ENCODE peak calls at places on chromosomes 13 and 19, in four cellular contexts. H is heart left ventricle, A is stomach, Z is H1. J is an unnamed sample.
A peak's percentile ranks its signal among the peaks of the same experiment; 100 is the strongest.

GRCh38 chr13:49134305-49134704 is 85.8 kb upstream of the MLNR start:
- DNase-seq in A (no peak), H (no peak), Z (no peak), J (no peak)

GRCh38 chr19:55456347-55456746 is 5.1 kb downstream of the ISOC2 start:
- DNase-seq in A (no peak), Z (no peak), H (no peak), J (no peak)

GRCh38 chr19:50646074-50646807 is 3.0 kb upstream of the C19orf81 start:
- DNase-seq in Z (no peak), H (no peak), A (no peak), J (no peak)

GRCh38 chr19:13150919-13151604 is 851 bp downstream of the IER2 start:
- DNase-seq in Z (no peak), H (peak; percentile 48), A (no peak), J (peak; percentile 41)

GRCh38 chr19:38741670-38742069 is 2.6 kb downstream of the CAPN12 start:
- DNase-seq in Z (no peak), H (no peak), A (no peak), J (no peak)

GRCh38 chr13:99859178-99860177 is 112.1 kb downstream of the ZIC5 start:
- DNase-seq in A (no peak), Z (no peak), H (no peak), J (no peak)

GRCh38 chr13:95516021-95516420 is 36.5 kb upstream of the CLDN10 start:
- DNase-seq in Z (no peak), A (no peak), H (no peak), J (no peak)

GRCh38 chr13:27442071-27442647 is 8.2 kb downstream of the MTIF3 start:
- DNase-seq in H (no peak), A (no peak), Z (no peak), J (no peak)

GRCh38 chr19:47188507-47189033 is 42.4 kb downstream of the BBC3 start:
- DNase-seq in H (no peak), Z (no peak), A (no peak), J (no peak)
- H3K4me1 ChIP-seq in H (peaks cover 16% of the 10 kb centered on the region), Z (no peaks in the 10 kb centered on the region), A (peaks cover 62% of the 10 kb centered on the region), J (peaks cover 31% of the 10 kb centered on the region)

GRCh38 chr19:14542721-14543328 is 13.4 kb downstream of the TECR start:
- DNase-seq in Z (no peak), H (no peak), A (no peak), J (no peak)

GRCh38 chr19:14544047-14544446 is 14.7 kb downstream of the TECR start:
- DNase-seq in H (no peak), A (no peak), Z (no peak), J (no peak)

GRCh38 chr19:14540741-14541525 is 11.5 kb downstream of the TECR start:
- DNase-seq in Z (no peak), A (no peak), H (no peak), J (no peak)

GRCh38 chr19:14545716-14546082 is 16.3 kb downstream of the TECR start:
- DNase-seq in H (no peak), A (no peak), Z (no peak), J (no peak)

DNA sequence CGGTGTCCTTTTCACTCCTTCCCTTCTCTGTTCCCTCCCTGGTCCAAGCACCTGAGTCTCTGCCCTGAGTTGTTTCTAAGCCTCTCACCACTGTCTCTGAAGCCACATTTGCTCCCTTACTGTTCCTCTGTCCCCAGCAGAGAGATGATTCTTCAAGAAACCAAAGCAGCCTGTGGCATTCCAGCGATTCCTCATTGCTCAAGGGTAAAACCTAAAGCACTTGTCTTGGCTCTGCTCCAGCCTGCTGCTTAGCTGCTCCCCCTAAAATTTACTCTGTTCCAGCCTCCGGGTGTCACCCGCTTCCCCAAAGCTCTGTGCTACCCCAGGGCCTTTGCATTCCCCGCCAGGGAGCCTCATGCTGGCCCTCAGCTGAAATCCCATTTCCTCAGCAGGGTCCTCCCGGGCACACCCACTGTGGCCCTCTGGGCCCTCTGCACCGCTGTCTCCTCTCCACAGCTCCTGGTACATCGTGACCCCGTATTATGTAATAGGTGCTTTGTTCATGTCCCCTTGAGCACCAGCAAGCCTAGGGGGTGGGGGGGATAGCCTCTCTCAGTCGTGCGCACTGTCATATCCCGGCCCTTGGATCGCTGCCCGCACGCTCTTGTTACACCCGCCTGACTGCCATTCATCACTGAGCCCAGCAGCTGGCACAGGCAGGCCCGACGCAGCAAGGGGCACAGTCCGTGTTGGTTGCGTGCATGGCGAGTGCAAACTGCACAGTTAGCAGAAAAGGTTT is 15.8 kb downstream of the TECR start:
- DNase-seq in Z (no peak), H (peak; percentile 83), A (no peak), J (peak; percentile 34)
- TF ChIP-seq POLR2A in Z (no peak), H (no peak), A (no peak), J (no peak)

DNA sequence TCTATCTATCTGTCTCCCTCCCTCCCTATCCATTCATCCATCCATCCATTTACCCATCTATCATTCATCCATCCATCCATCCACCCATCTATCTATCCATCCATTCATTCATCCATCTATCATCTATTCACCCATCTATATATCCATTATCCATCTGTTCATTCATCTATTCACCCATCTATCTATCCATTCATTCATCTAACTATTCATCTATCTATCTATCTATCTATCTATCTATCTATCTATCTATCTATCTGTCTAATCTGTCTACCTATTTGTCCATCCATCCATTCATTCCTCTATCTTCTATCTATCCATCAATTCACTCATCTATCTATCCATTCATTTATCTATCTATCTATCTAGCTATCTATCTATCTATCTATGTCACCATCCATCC is 4.4 kb upstream of the CDK8 start:
- DNase-seq in Z (no peak), H (no peak), A (no peak), J (no peak)
- H3K4me1 ChIP-seq in Z (no peaks in the 10 kb centered on the region), H (no peaks in the 10 kb centered on the region), A (peaks cover 5% of the 10 kb centered on the region), J (no peaks in the 10 kb centered on the region)

GRCh38 chr19:36771275-36772231 is 1.1 kb downstream of the ZNF850 start:
- DNase-seq in Z (peak; percentile 85), H (peak; percentile 81), A (peak; percentile 62), J (peak; percentile 63)
- TF ChIP-seq POLR2A in Z (peak; percentile 96), H (peak; percentile 13), A (no peak), J (no peak)

DNA sequence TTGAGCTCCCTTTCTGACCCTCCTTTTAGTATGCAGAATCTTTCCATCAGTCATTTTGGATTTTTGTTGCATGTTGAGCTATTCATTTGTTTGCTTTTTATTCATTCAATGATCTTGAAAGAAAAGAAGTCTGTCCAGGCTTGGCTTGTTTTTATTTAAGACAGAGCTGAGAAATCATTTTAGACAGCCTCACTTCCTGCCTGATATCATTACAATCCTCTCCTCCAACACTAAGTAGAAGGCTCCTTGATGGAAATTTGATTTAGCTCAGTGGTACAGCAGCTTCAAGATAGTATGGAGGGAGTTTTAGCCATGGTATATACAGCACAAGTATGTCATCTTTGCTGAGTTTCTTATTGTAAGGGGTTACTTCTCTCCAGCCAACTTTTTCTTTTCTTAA is 28.4 kb downstream of the MBNL2 start:
- DNase-seq in A (no peak), H (no peak), Z (no peak), J (no peak)
- H3K4me1 ChIP-seq in A (peaks cover 81% of the 10 kb centered on the region), H (peaks cover 47% of the 10 kb centered on the region), Z (no peaks in the 10 kb centered on the region), J (peaks cover 68% of the 10 kb centered on the region)

GRCh38 chr19:41547569-41547968 is 28.4 kb upstream of the CEACAM21 start:
- DNase-seq in Z (no peak), A (no peak), H (no peak), J (no peak)

GRCh38 chr19:41548047-41548446 is 27.9 kb upstream of the CEACAM21 start:
- DNase-seq in H (no peak), A (no peak), Z (no peak), J (no peak)

GRCh38 chr19:41551711-41552110 is 24.3 kb upstream of the CEACAM21 start:
- DNase-seq in H (no peak), A (no peak), Z (no peak), J (no peak)

GRCh38 chr19:41551212-41551610 is 24.8 kb upstream of the CEACAM21 start:
- DNase-seq in Z (no peak), H (no peak), A (no peak), J (no peak)

DNA sequence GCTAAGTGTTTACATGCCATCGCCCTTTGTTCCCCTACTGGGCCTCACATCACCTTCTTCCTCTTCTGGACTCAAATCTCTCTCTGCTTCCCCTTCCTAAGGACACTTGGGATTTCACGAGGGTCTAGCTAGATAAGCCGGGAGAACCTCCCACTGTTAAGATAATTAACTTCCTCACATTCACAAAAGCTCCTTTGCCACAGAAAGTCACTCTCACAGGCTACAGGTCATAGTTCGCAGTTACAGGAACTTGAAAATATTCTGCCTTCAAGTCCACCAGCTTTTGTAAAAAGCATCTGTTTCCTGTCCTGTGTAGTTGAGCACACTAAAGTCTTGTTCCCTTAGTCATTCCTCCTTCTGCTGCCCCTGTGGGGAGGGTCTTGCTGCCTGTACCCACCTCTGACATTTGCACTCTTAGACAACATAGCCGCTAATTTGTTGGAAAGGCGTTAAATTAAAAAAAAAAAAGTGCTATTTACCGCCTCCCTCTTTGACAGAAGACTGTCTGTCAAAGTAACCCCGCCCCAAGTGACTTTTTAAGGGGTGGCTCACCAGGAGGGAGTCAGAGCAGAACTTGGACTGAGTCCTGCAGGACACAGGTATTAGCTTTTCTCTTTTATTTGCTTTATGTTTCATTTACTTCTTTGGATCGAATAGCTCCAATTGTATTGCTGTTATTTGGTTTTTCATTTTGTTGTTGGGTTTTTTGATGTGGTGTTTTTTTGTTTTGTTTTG is 26.8 kb upstream of the CEACAM21 start:
- DNase-seq in H (no peak), A (peak; percentile 43), Z (no peak), J (no peak)
- TF ChIP-seq POLR2A in H (no peak), A (no peak), Z (no peak), J (no peak)

DNA sequence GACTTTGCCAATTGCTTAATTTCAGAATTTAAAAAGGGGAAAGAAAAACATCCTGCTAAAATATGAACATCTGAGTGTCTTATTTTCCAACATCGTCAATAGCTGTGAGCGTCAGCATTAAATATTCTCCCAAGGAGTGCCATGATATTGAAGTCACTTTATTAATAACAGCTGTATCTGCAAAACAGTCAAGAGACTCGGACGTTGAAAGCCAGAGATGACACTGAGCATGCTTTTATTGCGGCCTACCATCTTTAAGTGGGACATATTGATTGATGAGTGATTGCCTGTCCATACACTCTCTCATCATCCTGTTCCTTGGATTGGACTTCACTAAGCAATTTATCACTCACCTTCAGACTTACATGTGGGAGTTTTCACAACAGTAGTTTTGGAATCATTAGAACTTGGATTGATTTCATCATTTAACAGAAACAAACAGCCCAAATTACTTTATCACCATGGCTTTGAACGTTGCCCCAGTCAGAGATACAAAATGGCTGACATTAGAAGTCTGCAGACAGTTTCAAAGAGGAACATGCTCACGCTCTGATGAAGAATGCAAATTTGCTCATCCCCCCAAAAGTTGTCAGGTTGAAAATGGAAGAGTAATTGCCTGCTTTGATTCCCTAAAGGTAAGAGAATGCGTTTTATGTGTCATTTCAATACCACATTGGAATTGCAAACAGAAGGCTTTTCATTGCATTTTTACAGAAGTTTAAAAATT is 53.8 kb downstream of the MBNL2 start:
- DNase-seq in H (no peak), A (no peak), Z (no peak), J (no peak)
- H3K4me1 ChIP-seq in H (peaks cover 39% of the 10 kb centered on the region), A (peaks cover 90% of the 10 kb centered on the region), Z (no peaks in the 10 kb centered on the region), J (peaks cover 75% of the 10 kb centered on the region)

DNA sequence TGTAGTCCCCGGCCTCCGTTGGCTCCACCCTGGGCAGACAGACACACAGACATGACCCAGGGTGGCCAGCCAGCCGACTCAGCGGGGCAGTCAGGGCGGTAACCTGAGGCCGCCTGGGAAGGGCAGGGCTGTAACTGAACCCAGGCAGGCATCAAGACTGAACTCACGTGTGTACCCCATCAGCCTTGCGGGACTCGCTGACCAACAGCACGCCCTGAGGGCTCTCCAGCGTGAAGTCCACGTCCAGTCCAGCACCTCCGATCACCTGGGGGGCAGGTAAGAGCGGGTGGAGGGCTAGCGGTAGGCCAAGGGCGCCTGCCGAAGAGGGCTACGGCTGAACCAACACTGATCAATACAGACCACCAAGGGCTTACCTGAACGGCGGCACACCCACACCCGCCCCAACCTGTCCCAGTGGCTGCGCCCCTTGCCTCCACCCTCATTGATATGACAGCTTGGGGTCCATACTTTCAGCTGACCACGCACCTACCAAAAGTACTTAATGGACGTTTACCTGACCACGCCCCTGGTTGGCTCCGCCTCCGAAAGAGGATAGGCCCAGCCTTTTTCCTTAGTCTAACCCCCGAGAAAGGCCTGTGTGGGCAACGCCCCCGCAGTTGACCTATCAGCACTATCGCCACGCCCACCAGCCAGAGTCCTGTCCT is 791 bp downstream of the TMED1 start:
- DNase-seq in A (peak; percentile 100), H (peak; percentile 59), Z (no peak), J (peak; percentile 40)
- TF ChIP-seq POLR2A in A (no peak), H (no peak), Z (no peak), J (no peak)